ENCODE peak calls at places on chromosomes 1 and 21, in eight cellular contexts. U is AG09319, M is T follicular helper cell, E is progenitor cell of endocrine pancreas, V is dorsolateral prefrontal cortex, C is occipital lobe, X is caudate nucleus, P is OCI-LY7. D is an unnamed sample.

GRCh38 chr1:223248787-223249175 is 105.7 kb upstream of the TLR5 start:
- DNase-seq in E (no peak), X (no peak), C (no peak), V (no peak), P (no peak), M (peak), U (no peak), D (no peak)

GRCh38 chr1:86812286-86812685 is 101.6 kb downstream of the SELENOF start:
- DNase-seq in M (no peak), C (no peak), X (no peak), V (no peak), E (no peak), P (no peak), U (no peak), D (no peak)

GRCh38 chr1:97745912-97746311 is 174.9 kb downstream of the DPYD start:
- DNase-seq in P (no peak), X (no peak), C (no peak), E (no peak), M (no peak), V (no peak), U (no peak), D (no peak)

GRCh38 chr1:225460737-225461532 is 33.1 kb upstream of the LBR start:
- DNase-seq in X (no peak), P (no peak), C (no peak), E (no peak), M (no peak), U (no peak), V (no peak), D (peak)

GRCh38 chr1:1538989-1539309 is 1.5 kb downstream of the TMEM240 start:
- DNase-seq in P (no peak), V (no peak), X (no peak), U (no peak), M (no peak), E (no peak), C (no peak), D (no peak)

GRCh38 chr1:179026813-179027664 is 1.3 kb downstream of the FAM20B start:
- DNase-seq in M (no peak), V (no peak), E (no peak), C (no peak), X (no peak), U (no peak), P (no peak), D (no peak)

GRCh38 chr1:214351551-214352277 is 70.8 kb downstream of the SMYD2 start:
- DNase-seq in C (no peak), U (no peak), M (no peak), E (no peak), X (no peak), P (no peak), V (no peak), D (no peak)

GRCh38 chr1:162185299-162185698 is 115.8 kb downstream of the NOS1AP start:
- DNase-seq in E (no peak), M (no peak), V (no peak), U (no peak), X (no peak), P (no peak), C (no peak), D (no peak)

GRCh38 chr1:92623187-92623778 is 136.6 kb upstream of the GFI1 start:
- DNase-seq in P (peak), C (no peak), E (no peak), X (no peak), U (no peak), V (no peak), M (no peak), D (no peak)

GRCh38 chr1:155125946-155126493 is 1.7 kb upstream of the EFNA1 start:
- DNase-seq in E (no peak), M (no peak), P (no peak), X (peak), C (peak), V (peak), U (no peak), D (peak)

GRCh38 chr1:10916991-10917390 is 95.5 kb upstream of the TARDBP start:
- DNase-seq in V (no peak), U (no peak), M (no peak), C (no peak), P (no peak), E (no peak), X (no peak), D (no peak)

GRCh38 chr1:244311784-244312532 is 139.8 kb downstream of the ADSS2 start:
- DNase-seq in E (no peak), P (no peak), M (no peak), C (no peak), V (no peak), U (no peak), X (no peak), D (no peak)

GRCh38 chr21:26448751-26449150 is 124.3 kb downstream of the CYYR1 start:
- DNase-seq in U (no peak), E (no peak), X (no peak), P (no peak), V (no peak), M (no peak), C (no peak), D (no peak)

GRCh38 chr1:227883641-227884301 is 64.0 kb downstream of the WNT9A start:
- DNase-seq in X (no peak), V (peak), C (no peak), U (no peak), P (no peak), M (no peak), E (peak), D (peak)

GRCh38 chr1:95730986-95731385 is 497.0 kb downstream of the RWDD3 start:
- DNase-seq in M (no peak), P (no peak), U (no peak), C (no peak), X (no peak), E (no peak), V (no peak), D (no peak)

GRCh38 chr1:107835151-107835670 is 129.8 kb downstream of the VAV3 start:
- DNase-seq in V (no peak), X (no peak), E (no peak), M (no peak), C (no peak), U (no peak), P (no peak), D (no peak)

GRCh38 chr1:153976819-153977249 is 640 bp downstream of the JTB start:
- DNase-seq in X (no peak), U (no peak), P (no peak), M (no peak), C (no peak), E (no peak), V (no peak), D (no peak)

GRCh38 chr1:111725192-111725591 is 14.0 kb downstream of the INKA2 start:
- DNase-seq in P (no peak), C (no peak), X (no peak), E (no peak), V (no peak), M (no peak), U (no peak), D (no peak)

GRCh38 chr1:75083223-75083622 is 51.0 kb upstream of the LHX8 start:
- DNase-seq in U (no peak), E (no peak), P (no peak), M (no peak), X (no peak), C (no peak), V (no peak), D (no peak)

GRCh38 chr21:45407629-45408247 is 2.8 kb downstream of the COL18A1 start:
- DNase-seq in X (no peak), P (no peak), U (no peak), E (no peak), V (no peak), M (no peak), C (no peak), D (no peak)

GRCh38 chr1:36924282-36924791 is 110.0 kb downstream of the GRIK3 start:
- DNase-seq in E (peak), P (peak), V (peak), M (no peak), C (no peak), X (no peak), U (no peak), D (no peak)

GRCh38 chr1:36248250-36248894 is 24.1 kb downstream of the THRAP3 start:
- DNase-seq in C (no peak), U (peak), M (no peak), E (no peak), X (no peak), P (no peak), V (no peak), D (peak)

GRCh38 chr1:31413405-31414005 is 492 bp downstream of the SERINC2 start:
- DNase-seq in X (no peak), U (no peak), V (no peak), M (no peak), E (peak), P (no peak), C (no peak), D (peak)

GRCh38 chr1:231284441-231284840 is 43.4 kb downstream of the GNPAT start:
- DNase-seq in P (no peak), U (no peak), E (no peak), C (no peak), V (no peak), M (no peak), X (no peak), D (no peak)

GRCh38 chr21:41650526-41651145 is 116.2 kb downstream of the RIPK4 start:
- DNase-seq in C (no peak), U (no peak), M (no peak), V (no peak), P (no peak), X (no peak), E (no peak), D (no peak)

GRCh38 chr1:82903626-82904025 is 1095.3 kb downstream of the TTLL7 start:
- DNase-seq in E (no peak), X (no peak), P (no peak), V (no peak), M (no peak), C (no peak), U (no peak), D (no peak)

GRCh38 chr1:188022661-188023060 is 1193.9 kb downstream of the PLA2G4A start:
- DNase-seq in P (no peak), C (no peak), M (no peak), X (no peak), E (no peak), V (no peak), U (no peak), D (no peak)